ENCODE peak calls at places on chromosomes 4 and X, in eight cellular contexts. T, K, O, Y, C, N, G and R are unnamed samples.

GRCh38 chr4:151165205-151166000 is 66.0 kb downstream of the RPS3A start:
- DNase-seq in T (no peak), K (no peak), O (no peak), Y (no peak), C (no peak), N (no peak), G (no peak), R (no peak)

GRCh38 chr4:52957220-52957686 is 95.1 kb downstream of the RASL11B start:
- DNase-seq in T (no peak), K (no peak), O (no peak), Y (no peak), C (no peak), N (no peak), G (no peak), R (no peak)

GRCh38 chr4:2080429-2081300 is 21.5 kb downstream of the NAT8L start:
- DNase-seq in T (peak; percentile 65), K (no peak), O (no peak), Y (no peak), C (no peak), N (no peak), G (no peak), R (no peak)

GRCh38 chrX:149607699-149608098 is 12.6 kb upstream of the HSFX2 start:
- DNase-seq in T (no peak), K (no peak), O (no peak), Y (no peak), C (no peak), N (no peak), G (no peak), R (no peak)

GRCh38 chrX:103309860-103310591 is 764 bp downstream of the BEX2 start:
- DNase-seq in T (peak; percentile 79), K (no peak), O (no peak), Y (no peak), C (no peak), N (peak; percentile 10), G (no peak), R (no peak)

GRCh38 chr4:184762100-184762499 is 28.2 kb upstream of the CENPU start:
- DNase-seq in T (no peak), K (no peak), O (no peak), Y (no peak), C (no peak), N (no peak), G (no peak), R (no peak)

GRCh38 chr4:56655209-56655626 is 25.9 kb downstream of the HOPX start:
- DNase-seq in T (peak; percentile 78), K (peak; percentile 20), O (no peak), Y (no peak), C (peak; percentile 18), N (peak; percentile 48), G (no peak), R (peak; percentile 23)

GRCh38 chrX:14927391-14927790 is 54.2 kb downstream of the MOSPD2 start:
- DNase-seq in T (no peak), K (no peak), O (no peak), Y (no peak), C (no peak), N (no peak), G (no peak), R (no peak)

GRCh38 chrX:118420462-118420861 is 74.6 kb downstream of the WDR44 start:
- DNase-seq in T (no peak), K (peak; percentile 2), O (no peak), Y (no peak), C (no peak), N (no peak), G (no peak), R (no peak)

GRCh38 chr4:170988446-170988845 is 824.8 kb upstream of the GALNTL6 start:
- DNase-seq in T (no peak), K (no peak), O (no peak), Y (no peak), C (no peak), N (no peak), G (no peak), R (no peak)

GRCh38 chrX:91414710-91415109 is 19.9 kb upstream of the PABPC5 start:
- DNase-seq in T (no peak), K (no peak), O (no peak), Y (no peak), C (no peak), N (peak; percentile 15), G (no peak), R (no peak)

DNA sequence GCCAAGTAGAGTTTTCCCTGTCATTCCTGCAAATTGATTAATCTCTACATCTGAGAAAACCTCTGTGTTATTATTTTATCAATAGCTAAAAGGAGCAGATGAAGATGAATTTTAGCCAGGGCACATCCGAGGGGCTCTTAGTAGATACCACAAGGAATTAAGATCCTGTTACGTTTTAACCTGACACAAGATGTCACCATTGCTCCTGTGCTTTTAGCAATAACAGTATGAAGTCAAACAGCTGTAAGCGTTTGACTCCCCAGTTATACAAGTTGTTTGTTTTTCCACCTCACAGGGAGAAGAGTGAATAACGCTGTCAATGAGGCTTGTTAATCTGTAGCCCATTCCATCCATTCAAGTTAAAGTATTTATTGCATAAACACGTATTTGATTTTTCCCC is 76.0 kb upstream of the AP1S2 start:
- DNase-seq in T (no peak), K (peak; percentile 18), O (peak; percentile 13), Y (no peak), C (no peak), N (no peak), G (no peak), R (no peak)
- TF ChIP-seq CTCF in T (no peak), K (no peak), O (peak; percentile 16), Y (no peak), C (peak; percentile 58), N (no peak), G (no peak), R (no peak)

DNA sequence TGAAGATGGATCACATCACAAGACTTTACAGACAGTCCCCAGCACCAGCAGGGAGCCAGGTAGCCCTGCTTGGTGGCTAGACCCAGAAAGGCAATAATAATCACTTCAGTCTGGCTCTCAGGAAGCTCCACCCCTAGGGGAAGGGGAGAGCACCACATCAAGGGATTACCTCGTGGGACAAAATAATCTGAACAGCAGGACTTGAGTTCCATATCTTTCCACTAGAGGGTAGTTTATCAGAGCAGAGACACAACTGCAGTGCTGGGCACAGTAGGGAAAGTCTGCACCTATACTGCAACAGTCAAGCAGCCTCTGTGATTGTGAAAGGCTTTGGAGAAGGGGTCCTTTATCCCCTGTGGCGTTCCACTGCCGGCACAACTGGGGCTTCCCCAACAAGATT is 547.0 kb upstream of the POU3F4 start:
- DNase-seq in T (no peak), K (no peak), O (no peak), Y (no peak), C (no peak), N (peak; percentile 11), G (no peak), R (no peak)
- TF ChIP-seq CTCF in T (no peak), K (no peak), O (no peak), Y (no peak), C (no peak), N (no peak), G (no peak), R (no peak)

GRCh38 chr4:3418029-3418762 is 23.6 kb upstream of the HGFAC start:
- DNase-seq in T (peak; percentile 66), K (no peak), O (no peak), Y (no peak), C (no peak), N (peak; percentile 63), G (no peak), R (no peak)
- TF ChIP-seq CTCF in T (no peak), K (no peak), O (peak; percentile 13), Y (no peak), C (peak; percentile 24), N (peak; percentile 33), G (no peak), R (no peak)

DNA sequence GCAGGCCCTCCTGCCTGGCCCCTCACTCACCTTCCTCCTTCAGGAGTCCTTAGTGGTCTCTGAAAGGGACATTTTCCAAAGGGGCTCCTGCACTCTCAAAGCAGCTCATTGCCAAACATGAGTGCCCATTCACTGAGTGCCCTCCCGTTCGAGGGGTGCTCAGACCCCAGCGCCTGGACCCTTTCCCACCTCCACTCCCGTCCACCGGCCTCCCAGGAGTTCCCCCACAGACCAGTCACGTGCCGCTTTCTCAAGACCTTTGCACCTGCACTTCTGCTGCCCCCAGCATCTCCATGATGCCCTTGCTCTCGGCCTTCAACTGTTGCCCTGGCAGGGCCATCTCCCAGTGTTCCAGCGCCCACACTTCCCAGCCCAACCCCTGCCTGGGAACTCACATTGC is 89.5 kb downstream of the ADRA2C start:
- DNase-seq in T (no peak), K (no peak), O (no peak), Y (no peak), C (no peak), N (no peak), G (no peak), R (no peak)
- TF ChIP-seq CTCF in T (no peak), K (no peak), O (no peak), Y (no peak), C (no peak), N (no peak), G (no peak), R (no peak)

GRCh38 chr4:180150818-180151217 is 2092.4 kb upstream of the TENM3 start:
- DNase-seq in T (no peak), K (no peak), O (no peak), Y (no peak), C (no peak), N (no peak), G (no peak), R (no peak)
- TF ChIP-seq CTCF in T (no peak), K (peak; percentile 48), O (peak; percentile 8), Y (no peak), C (peak; percentile 77), N (no peak), G (no peak), R (no peak)

DNA sequence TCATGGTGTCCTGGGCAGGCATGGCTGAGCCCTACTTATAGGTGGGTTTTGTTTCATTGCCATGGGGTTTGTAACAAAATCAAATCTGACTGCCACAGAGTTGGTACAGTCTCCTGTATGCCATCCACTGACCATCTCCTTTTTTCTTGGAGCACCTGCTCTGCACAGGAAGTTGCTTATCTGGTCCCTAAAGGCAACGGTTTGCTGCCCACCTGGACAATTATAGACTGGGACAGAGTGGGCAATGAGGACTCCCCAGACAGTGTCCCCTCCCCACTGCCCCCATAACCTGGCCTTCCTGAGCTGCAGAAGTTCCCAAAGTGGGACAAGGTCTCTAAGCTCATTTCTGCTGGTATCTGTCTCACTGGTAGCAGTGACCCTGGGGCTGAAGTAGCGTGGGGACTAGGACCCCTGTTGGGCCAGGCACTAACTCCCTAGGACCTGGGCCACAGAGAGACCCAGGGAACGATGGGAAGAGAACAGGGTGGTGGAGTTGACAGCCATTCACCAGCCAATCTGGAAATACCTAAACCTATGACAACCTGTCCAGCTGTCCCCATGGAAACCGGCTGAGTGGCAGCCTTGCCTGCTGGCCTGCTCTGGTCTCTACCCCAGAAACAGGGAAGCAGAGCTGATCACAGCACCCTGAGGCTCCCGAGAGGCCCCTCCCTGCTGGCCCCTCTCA is 64.7 kb downstream of the WFS1 start:
- DNase-seq in T (no peak), K (no peak), O (no peak), Y (no peak), C (no peak), N (no peak), G (no peak), R (no peak)
- TF ChIP-seq CTCF in T (no peak), K (no peak), O (no peak), Y (peak; percentile 9), C (peak; percentile 5), N (no peak), G (no peak), R (no peak)